ENCODE peak calls at places on chromosome 15, in five cellular contexts. One of them, this sample, is unnamed.

GRCh38 chr15:40844543-40844981 is 714 bp downstream of the SPINT1 start:
- DNase-seq in HepG2: no peak
- DNase-seq in GM12878: no peak
- DNase-seq in NT2/D1: no peak
- DNase-seq in H1: no peak
- DNase-seq in this sample: no peak

GRCh38 chr15:92290359-92290992 is 103.2 kb upstream of the ST8SIA2 start:
- DNase-seq in H1: no peak
- DNase-seq in HepG2: no peak
- DNase-seq in NT2/D1: no peak
- DNase-seq in GM12878: no peak
- DNase-seq in this sample: no peak

GRCh38 chr15:89412906-89413411 is 78.3 kb upstream of the POLG start:
- DNase-seq in HepG2: no peak
- DNase-seq in H1: no peak
- DNase-seq in NT2/D1: no peak
- DNase-seq in GM12878: no peak
- DNase-seq in this sample: no peak

GRCh38 chr15:96586901-96587300 is 256.4 kb downstream of the NR2F2 start:
- DNase-seq in H1: no peak
- DNase-seq in GM12878: no peak
- DNase-seq in HepG2: no peak
- DNase-seq in NT2/D1: no peak
- DNase-seq in this sample: no peak

GRCh38 chr15:89016549-89017041 is 71.7 kb upstream of the ABHD2 start:
- DNase-seq in H1: no peak
- DNase-seq in GM12878: no peak
- DNase-seq in NT2/D1: no peak
- DNase-seq in HepG2: no peak
- DNase-seq in this sample: no peak

GRCh38 chr15:75420698-75421097 is 30.8 kb downstream of the SIN3A start:
- DNase-seq in HepG2: no peak
- DNase-seq in NT2/D1: no peak
- DNase-seq in GM12878: no peak
- DNase-seq in H1: no peak
- DNase-seq in this sample: no peak

GRCh38 chr15:46365612-46366011 is 730.8 kb downstream of the SQOR start:
- DNase-seq in NT2/D1: no peak
- DNase-seq in GM12878: no peak
- DNase-seq in H1: no peak
- DNase-seq in HepG2: no peak
- DNase-seq in this sample: no peak

GRCh38 chr15:101221858-101222257 is 30.0 kb downstream of the CHSY1 start:
- DNase-seq in GM12878: no peak
- DNase-seq in H1: no peak
- DNase-seq in NT2/D1: no peak
- DNase-seq in HepG2: peak
- DNase-seq in this sample: no peak

GRCh38 chr15:80977627-80978036 is 12.0 kb downstream of the MESD start:
- DNase-seq in NT2/D1: no peak
- DNase-seq in GM12878: no peak
- DNase-seq in H1: no peak
- DNase-seq in HepG2: peak
- DNase-seq in this sample: peak

GRCh38 chr15:63188247-63188936 is 1.0 kb upstream of the RAB8B start:
- DNase-seq in GM12878: no peak
- DNase-seq in NT2/D1: no peak
- DNase-seq in H1: no peak
- DNase-seq in HepG2: no peak
- DNase-seq in this sample: no peak

GRCh38 chr15:64334530-64334929 is 21.4 kb downstream of the CSNK1G1 start:
- DNase-seq in GM12878: no peak
- DNase-seq in NT2/D1: no peak
- DNase-seq in H1: peak
- DNase-seq in HepG2: no peak
- DNase-seq in this sample: no peak

GRCh38 chr15:82081904-82082810 is 36.3 kb upstream of the MEX3B start:
- DNase-seq in GM12878: no peak
- DNase-seq in NT2/D1: peak
- DNase-seq in HepG2: no peak
- DNase-seq in H1: no peak
- DNase-seq in this sample: peak

GRCh38 chr15:48052871-48053383 is 67.9 kb upstream of the SLC24A5 start:
- DNase-seq in HepG2: no peak
- DNase-seq in NT2/D1: no peak
- DNase-seq in GM12878: no peak
- DNase-seq in H1: no peak
- DNase-seq in this sample: no peak

GRCh38 chr15:52284164-52284563 is 11.4 kb downstream of the MYO5C start:
- DNase-seq in HepG2: no peak
- DNase-seq in NT2/D1: no peak
- DNase-seq in H1: no peak
- DNase-seq in GM12878: no peak
- DNase-seq in this sample: peak

GRCh38 chr15:78061963-78062427 is 15.5 kb downstream of the TBC1D2B start:
- DNase-seq in HepG2: no peak
- DNase-seq in GM12878: no peak
- DNase-seq in H1: no peak
- DNase-seq in NT2/D1: no peak
- DNase-seq in this sample: peak
- TF ChIP-seq SUZ12 in HepG2: no peak
- TF ChIP-seq SUZ12 in GM12878: no peak
- TF ChIP-seq SUZ12 in H1: no peak
- TF ChIP-seq SUZ12 in NT2/D1: no peak
- TF ChIP-seq SUZ12 in this sample: no peak

DNA sequence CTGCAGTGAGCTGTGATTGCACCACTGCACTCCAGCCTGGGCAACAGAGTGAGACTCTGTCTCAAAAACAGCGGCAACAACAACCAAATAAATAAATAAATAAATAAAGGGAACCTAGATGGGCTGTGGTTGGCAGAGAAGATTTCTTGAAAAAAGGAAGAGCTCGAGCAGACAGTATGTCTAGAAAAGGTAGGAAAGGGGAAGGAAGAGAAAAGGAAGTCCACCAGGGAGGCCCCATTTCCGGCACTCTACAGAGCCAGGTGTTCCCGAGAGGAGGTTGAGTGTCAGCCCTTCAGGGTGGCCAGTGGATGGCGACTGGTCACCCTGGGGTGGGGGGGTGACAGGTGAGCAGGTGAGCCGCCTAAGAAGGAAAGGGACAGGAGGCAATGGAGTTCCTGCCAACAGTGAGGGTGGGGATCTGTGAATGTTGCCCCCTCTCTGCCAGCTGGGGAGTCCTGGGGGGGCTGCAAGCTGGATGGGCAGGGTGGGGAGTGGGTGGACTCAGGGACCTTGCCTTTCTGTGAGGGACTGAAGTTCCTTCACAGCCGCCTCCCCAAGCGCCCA is 14.8 kb downstream of the PAQR5 start:
- DNase-seq in NT2/D1: no peak
- DNase-seq in GM12878: no peak
- DNase-seq in HepG2: no peak
- DNase-seq in H1: no peak
- DNase-seq in this sample: no peak
- TF ChIP-seq SUZ12 in NT2/D1: no peak
- TF ChIP-seq SUZ12 in GM12878: no peak
- TF ChIP-seq SUZ12 in HepG2: no peak
- TF ChIP-seq SUZ12 in H1: no peak
- TF ChIP-seq SUZ12 in this sample: no peak

GRCh38 chr15:99961011-99961441 is 227.8 kb upstream of the LYSMD4 start:
- DNase-seq in HepG2: no peak
- DNase-seq in NT2/D1: no peak
- DNase-seq in GM12878: no peak
- DNase-seq in H1: no peak
- DNase-seq in this sample: peak
- TF ChIP-seq SUZ12 in HepG2: no peak
- TF ChIP-seq SUZ12 in NT2/D1: no peak
- TF ChIP-seq SUZ12 in GM12878: no peak
- TF ChIP-seq SUZ12 in H1: no peak
- TF ChIP-seq SUZ12 in this sample: no peak

GRCh38 chr15:22941179-22941578 is 39.0 kb downstream of the CYFIP1 start:
- DNase-seq in H1: no peak
- DNase-seq in HepG2: no peak
- DNase-seq in GM12878: no peak
- DNase-seq in NT2/D1: no peak
- DNase-seq in this sample: no peak
- TF ChIP-seq SUZ12 in H1: no peak
- TF ChIP-seq SUZ12 in HepG2: no peak
- TF ChIP-seq SUZ12 in GM12878: no peak
- TF ChIP-seq SUZ12 in NT2/D1: no peak
- TF ChIP-seq SUZ12 in this sample: no peak

DNA sequence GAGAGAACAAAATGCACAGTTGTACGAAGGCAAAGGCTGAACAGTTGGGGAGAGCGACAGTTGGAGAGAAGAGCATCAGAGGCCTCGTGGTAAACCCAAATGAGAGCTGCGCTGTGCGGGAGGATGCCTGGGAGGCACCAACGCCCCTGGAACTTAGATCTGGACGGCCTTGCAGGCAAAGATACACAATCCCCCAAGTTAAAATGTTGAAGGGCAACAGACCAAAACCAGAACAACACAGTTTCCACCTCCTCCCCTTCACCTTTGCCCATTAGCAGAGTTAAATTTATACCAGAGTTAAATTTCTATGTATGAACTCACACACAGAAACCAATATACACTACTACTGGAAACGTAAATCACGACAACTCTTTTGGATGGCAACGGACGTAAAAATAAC is 339.6 kb downstream of the RORA start:
- DNase-seq in H1: no peak
- DNase-seq in GM12878: no peak
- DNase-seq in NT2/D1: no peak
- DNase-seq in HepG2: no peak
- DNase-seq in this sample: no peak
- TF ChIP-seq SUZ12 in H1: no peak
- TF ChIP-seq SUZ12 in GM12878: no peak
- TF ChIP-seq SUZ12 in NT2/D1: no peak
- TF ChIP-seq SUZ12 in HepG2: no peak
- TF ChIP-seq SUZ12 in this sample: no peak

GRCh38 chr15:87722941-87723691 is 533.4 kb downstream of the NTRK3 start:
- DNase-seq in HepG2: no peak
- DNase-seq in H1: no peak
- DNase-seq in NT2/D1: no peak
- DNase-seq in GM12878: no peak
- DNase-seq in this sample: no peak
- TF ChIP-seq SUZ12 in HepG2: no peak
- TF ChIP-seq SUZ12 in H1: no peak
- TF ChIP-seq SUZ12 in NT2/D1: no peak
- TF ChIP-seq SUZ12 in GM12878: no peak
- TF ChIP-seq SUZ12 in this sample: no peak

GRCh38 chr15:51281368-51281967 is 56.9 kb downstream of the CYP19A1 start:
- DNase-seq in NT2/D1: peak
- DNase-seq in GM12878: no peak
- DNase-seq in H1: no peak
- DNase-seq in HepG2: peak
- DNase-seq in this sample: peak
- TF ChIP-seq SUZ12 in NT2/D1: no peak
- TF ChIP-seq SUZ12 in GM12878: no peak
- TF ChIP-seq SUZ12 in H1: no peak
- TF ChIP-seq SUZ12 in HepG2: no peak
- TF ChIP-seq SUZ12 in this sample: no peak

DNA sequence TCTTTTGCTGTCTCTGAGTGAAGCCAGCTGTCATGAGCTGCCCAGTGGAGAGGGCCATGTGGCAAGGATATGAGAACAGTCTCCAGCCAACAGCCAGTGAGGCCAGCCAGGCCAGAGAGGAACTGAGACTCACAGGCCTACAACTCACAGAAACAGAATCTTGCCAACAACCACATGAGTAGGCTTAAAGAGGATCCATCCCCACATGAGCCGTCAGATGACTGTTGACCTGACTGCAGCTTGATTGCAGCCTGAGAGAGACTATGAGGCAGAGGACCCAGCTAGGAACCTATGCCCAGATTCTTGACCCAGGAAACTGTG is 133.5 kb downstream of the SMAD6 start:
- DNase-seq in H1: no peak
- DNase-seq in GM12878: peak
- DNase-seq in NT2/D1: no peak
- DNase-seq in HepG2: no peak
- DNase-seq in this sample: no peak
- TF ChIP-seq SUZ12 in H1: no peak
- TF ChIP-seq SUZ12 in GM12878: no peak
- TF ChIP-seq SUZ12 in NT2/D1: no peak
- TF ChIP-seq SUZ12 in HepG2: no peak
- TF ChIP-seq SUZ12 in this sample: no peak

This sample was measured in HEK293T.